ENCODE peak calls at places on chromosomes 5 and 9, in nine cellular contexts. U is fibroblast of lung; W is central memory CD4-positive, alpha-beta T cell; N is activated naive CD4-positive, alpha-beta T cell; Q is frontal cortex; B is DMS 273 treated with DMSO at 0.1 percent for 48 hours; R is kidney tubule cell; M is stimulated activated CD8-positive, alpha-beta memory T cell treated with anti-CD3 and anti-CD28 coated beads, Interleukin-4, amount 100 ng/mL, for 24 hours; V is GF-D8. Z is an unnamed sample.

GRCh38 chr9:134064711-134065110 is 3.1 kb downstream of the BRD3 start:
- DNase-seq in U (no peak), W (no peak), N (no peak), Q (no peak), B (no peak), R (no peak), M (no peak), V (no peak), Z (no peak)

GRCh38 chr5:149053027-149053705 is 9.7 kb downstream of the SH3TC2 start:
- DNase-seq in U (peak; percentile 58), W (no peak), N (no peak), Q (no peak), B (no peak), R (peak; percentile 83), M (no peak), V (no peak), Z (no peak)

GRCh38 chr9:121295662-121296191 is 27.8 kb downstream of the GSN start:
- DNase-seq in U (no peak), W (no peak), N (no peak), Q (no peak), B (no peak), R (no peak), M (no peak), V (no peak), Z (no peak)

GRCh38 chr9:134325813-134326753 is at the start of gene RXRA:
- DNase-seq in U (peak; percentile 88), W (peak; percentile 61), N (no peak), Q (peak; percentile 94), B (peak; percentile 12), R (peak; percentile 88), M (peak; percentile 40), V (peak; percentile 45), Z (peak; percentile 78)

GRCh38 chr5:35458824-35459207 is 158.8 kb upstream of the SPEF2 start:
- DNase-seq in U (no peak), W (no peak), N (no peak), Q (no peak), B (peak; percentile 5), R (peak; percentile 2), M (no peak), V (no peak), Z (no peak)

GRCh38 chr5:54758038-54758437 is 227.4 kb downstream of the ESM1 start:
- DNase-seq in U (peak; percentile 72), W (no peak), N (no peak), Q (no peak), B (no peak), R (no peak), M (no peak), V (no peak), Z (no peak)

GRCh38 chr9:134940236-134941208 is 22.8 kb upstream of the FCN1 start:
- DNase-seq in U (no peak), W (no peak), N (no peak), Q (no peak), B (no peak), R (no peak), M (no peak), V (no peak), Z (peak; percentile 9)

GRCh38 chr5:140360101-140360500 is at the start of gene SLC4A9:
- DNase-seq in U (no peak), W (no peak), N (no peak), Q (no peak), B (no peak), R (no peak), M (no peak), V (no peak), Z (no peak)

GRCh38 chr5:4722886-4723285 is 417.2 kb upstream of the ADAMTS16 start:
- DNase-seq in U (no peak), W (no peak), N (no peak), Q (no peak), B (no peak), R (no peak), M (no peak), V (no peak), Z (no peak)

GRCh38 chr9:115520626-115521025 is 402.7 kb upstream of the TNC start:
- DNase-seq in U (no peak), W (no peak), N (no peak), Q (no peak), B (no peak), R (no peak), M (no peak), V (no peak), Z (peak; percentile 18)

GRCh38 chr5:93246093-93246855 is 334.7 kb downstream of the NR2F1-AS1 start:
- DNase-seq in U (peak; percentile 87), W (no peak), N (no peak), Q (no peak), B (peak; percentile 12), R (no peak), M (no peak), V (no peak), Z (peak; percentile 80)

GRCh38 chr5:1545798-1546355 is 22.1 kb upstream of the LPCAT1 start:
- DNase-seq in U (no peak), W (no peak), N (no peak), Q (no peak), B (no peak), R (peak; percentile 83), M (no peak), V (no peak), Z (no peak)

GRCh38 chr5:109859537-109859936 is 169.8 kb downstream of the MAN2A1 start:
- DNase-seq in U (no peak), W (no peak), N (no peak), Q (no peak), B (no peak), R (no peak), M (no peak), V (no peak), Z (no peak)

GRCh38 chr9:83281306-83282255 is 218.6 kb upstream of the RASEF start:
- DNase-seq in U (peak; percentile 6), W (no peak), N (no peak), Q (peak; percentile 22), B (peak; percentile 34), R (peak; percentile 100), M (no peak), V (peak; percentile 89), Z (peak; percentile 79)

GRCh38 chr5:95786821-95787408 is 35.6 kb downstream of the GLRX start:
- DNase-seq in U (no peak), W (no peak), N (no peak), Q (no peak), B (no peak), R (no peak), M (no peak), V (no peak), Z (no peak)

GRCh38 chr9:88732128-88732527 is 197.2 kb downstream of the NXNL2 start:
- DNase-seq in U (peak; percentile 96), W (no peak), N (no peak), Q (no peak), B (no peak), R (no peak), M (no peak), V (no peak), Z (no peak)

GRCh38 chr9:27124151-27124550 is 15.1 kb downstream of the TEK start:
- DNase-seq in U (peak; percentile 49), W (no peak), N (no peak), Q (no peak), B (no peak), R (peak; percentile 80), M (no peak), V (no peak), Z (peak; percentile 31)

GRCh38 chr5:168374532-168374931 is 83.1 kb downstream of the WWC1 start:
- DNase-seq in U (no peak), W (no peak), N (no peak), Q (no peak), B (no peak), R (no peak), M (no peak), V (no peak), Z (no peak)

GRCh38 chr9:6096821-6097220 is 81.4 kb upstream of the RANBP6 start:
- DNase-seq in U (peak; percentile 58), W (no peak), N (no peak), Q (no peak), B (no peak), R (peak; percentile 99), M (no peak), V (no peak), Z (no peak)

GRCh38 chr9:112731971-112732370 is 14.1 kb upstream of the INIP start:
- DNase-seq in U (no peak), W (no peak), N (no peak), Q (no peak), B (no peak), R (peak; percentile 79), M (no peak), V (no peak), Z (no peak)

GRCh38 chr5:67196537-67197059 is at the start of gene CD180:
- DNase-seq in U (no peak), W (no peak), N (no peak), Q (peak; percentile 29), B (no peak), R (no peak), M (no peak), V (no peak), Z (no peak)

GRCh38 chr9:129006328-129007034 is 21.6 kb downstream of the SH3GLB2 start:
- DNase-seq in U (peak; percentile 79), W (peak; percentile 23), N (no peak), Q (peak; percentile 86), B (peak; percentile 51), R (peak; percentile 76), M (peak; percentile 26), V (no peak), Z (peak; percentile 85)

GRCh38 chr9:124037790-124038189 is 26.2 kb downstream of the LHX2 start:
- DNase-seq in U (no peak), W (no peak), N (no peak), Q (no peak), B (no peak), R (no peak), M (no peak), V (no peak), Z (no peak)

GRCh38 chr5:93902288-93902687 is 160.9 kb upstream of the POU5F2 start:
- DNase-seq in U (no peak), W (no peak), N (no peak), Q (no peak), B (no peak), R (no peak), M (no peak), V (no peak), Z (no peak)

GRCh38 chr9:25891534-25891933 is 213.3 kb upstream of the TUSC1 start:
- DNase-seq in U (no peak), W (no peak), N (no peak), Q (no peak), B (no peak), R (no peak), M (no peak), V (no peak), Z (no peak)

GRCh38 chr5:105587963-105588662 is 2025.5 kb upstream of the NUDT12 start:
- DNase-seq in U (no peak), W (no peak), N (no peak), Q (no peak), B (no peak), R (no peak), M (no peak), V (no peak), Z (peak; percentile 4)

GRCh38 chr5:158127536-158127935 is 268.6 kb upstream of the CLINT1 start:
- DNase-seq in U (no peak), W (no peak), N (no peak), Q (no peak), B (peak; percentile 72), R (peak; percentile 20), M (no peak), V (no peak), Z (peak; percentile 61)

Z was measured in SJCRH30.